ENCODE peak calls at places on chromosomes 6 and 20, in ten cellular contexts. V, W, E, K, H, N, G, Z, J and Y are unnamed samples.

GRCh38 chr6:157946865-157947532 is 34.7 kb upstream of the SYNJ2 start:
- DNase-seq in V (no peak), W (peak), E (peak), K (no peak), H (no peak), N (no peak), G (peak), Z (no peak), J (no peak), Y (peak)

GRCh38 chr6:39341352-39341751 is 18.9 kb upstream of the KCNK16 start:
- DNase-seq in V (no peak), W (no peak), E (no peak), K (no peak), H (no peak), N (no peak), G (no peak), Z (no peak), J (no peak), Y (no peak)

GRCh38 chr6:104638841-104639290 is 220.9 kb downstream of the HACE1 start:
- DNase-seq in V (no peak), W (no peak), E (no peak), K (no peak), H (no peak), N (no peak), G (no peak), Z (no peak), J (no peak), Y (peak)

GRCh38 chr20:17169575-17170136 is 57.2 kb upstream of the PCSK2 start:
- DNase-seq in V (no peak), W (no peak), E (peak), K (peak), H (no peak), N (no peak), G (no peak), Z (no peak), J (no peak), Y (no peak)

GRCh38 chr6:35413911-35414310 is 38.2 kb upstream of the FANCE start:
- DNase-seq in V (no peak), W (no peak), E (no peak), K (no peak), H (no peak), N (no peak), G (peak), Z (no peak), J (no peak), Y (no peak)

GRCh38 chr20:63097336-63097831 is 90.6 kb upstream of the BHLHE23 start:
- DNase-seq in V (no peak), W (no peak), E (no peak), K (peak), H (no peak), N (peak), G (no peak), Z (no peak), J (no peak), Y (no peak)

GRCh38 chr6:144411506-144412165 is 126.5 kb downstream of the UTRN start:
- DNase-seq in V (no peak), W (peak), E (no peak), K (no peak), H (no peak), N (no peak), G (no peak), Z (peak), J (no peak), Y (no peak)

GRCh38 chr6:127818149-127818548 is 82.7 kb downstream of the THEMIS start:
- DNase-seq in V (no peak), W (no peak), E (no peak), K (no peak), H (no peak), N (no peak), G (no peak), Z (no peak), J (no peak), Y (no peak)

GRCh38 chr6:22838346-22838745 is 269.0 kb downstream of the HDGFL1 start:
- DNase-seq in V (no peak), W (no peak), E (no peak), K (no peak), H (no peak), N (no peak), G (no peak), Z (no peak), J (no peak), Y (no peak)

GRCh38 chr6:23621026-23621425 is 505.0 kb upstream of the NRSN1 start:
- DNase-seq in V (no peak), W (peak), E (no peak), K (no peak), H (no peak), N (no peak), G (no peak), Z (peak), J (no peak), Y (no peak)

GRCh38 chr6:53309059-53309896 is 39.5 kb downstream of the ELOVL5 start:
- DNase-seq in V (no peak), W (peak), E (no peak), K (no peak), H (no peak), N (peak), G (no peak), Z (peak), J (no peak), Y (peak)

GRCh38 chr6:107634147-107635057 is 144.5 kb downstream of the SOBP start:
- DNase-seq in V (no peak), W (no peak), E (no peak), K (peak), H (no peak), N (no peak), G (peak), Z (no peak), J (no peak), Y (no peak)

GRCh38 chr6:106446287-106446885 is 85.9 kb downstream of the CRYBG1 start:
- DNase-seq in V (no peak), W (no peak), E (no peak), K (no peak), H (no peak), N (no peak), G (no peak), Z (no peak), J (no peak), Y (peak)

GRCh38 chr6:54366647-54367327 is 58.5 kb downstream of the TINAG start:
- DNase-seq in V (no peak), W (peak), E (no peak), K (no peak), H (no peak), N (no peak), G (no peak), Z (peak), J (no peak), Y (no peak)

GRCh38 chr20:39190666-39191570 is 228.8 kb downstream of the DHX35 start:
- DNase-seq in V (no peak), W (peak), E (no peak), K (no peak), H (no peak), N (no peak), G (no peak), Z (peak), J (no peak), Y (no peak)

GRCh38 chr6:43334466-43335095 is 26.0 kb upstream of the CRIP3 start:
- DNase-seq in V (no peak), W (peak), E (no peak), K (no peak), H (no peak), N (no peak), G (peak), Z (peak), J (no peak), Y (peak)

GRCh38 chr6:31621991-31622390 is 1.5 kb downstream of the PRRC2A start:
- DNase-seq in V (no peak), W (peak), E (no peak), K (no peak), H (no peak), N (no peak), G (no peak), Z (no peak), J (no peak), Y (peak)

GRCh38 chr6:1871936-1872335 is 262.2 kb downstream of the FOXC1 start:
- DNase-seq in V (no peak), W (no peak), E (peak), K (no peak), H (no peak), N (no peak), G (no peak), Z (no peak), J (no peak), Y (no peak)

GRCh38 chr6:154993026-154993425 is 2.1 kb upstream of the TIAM2 start:
- DNase-seq in V (no peak), W (peak), E (no peak), K (no peak), H (no peak), N (no peak), G (no peak), Z (no peak), J (no peak), Y (no peak)

GRCh38 chr6:4611441-4612129 is 164.6 kb upstream of the CDYL start:
- DNase-seq in V (no peak), W (no peak), E (no peak), K (no peak), H (no peak), N (no peak), G (no peak), Z (no peak), J (no peak), Y (no peak)

GRCh38 chr20:3686867-3687321 is 5.1 kb upstream of the ADAM33 start:
- DNase-seq in V (no peak), W (peak), E (peak), K (no peak), H (no peak), N (no peak), G (no peak), Z (peak), J (no peak), Y (no peak)

GRCh38 chr6:12749531-12750379 is 33.2 kb downstream of the PHACTR1 start:
- DNase-seq in V (no peak), W (peak), E (peak), K (peak), H (no peak), N (peak), G (peak), Z (no peak), J (no peak), Y (no peak)

GRCh38 chr6:52016918-52017748 is 70.3 kb downstream of the PKHD1 start:
- DNase-seq in V (no peak), W (no peak), E (no peak), K (no peak), H (no peak), N (no peak), G (no peak), Z (no peak), J (no peak), Y (no peak)

GRCh38 chr6:117496383-117496990 is 14.0 kb downstream of the DCBLD1 start:
- DNase-seq in V (no peak), W (peak), E (no peak), K (no peak), H (no peak), N (no peak), G (no peak), Z (peak), J (no peak), Y (no peak)

GRCh38 chr6:46947497-46947896 is 25.8 kb upstream of the ADGRF5 start:
- DNase-seq in V (no peak), W (no peak), E (no peak), K (no peak), H (no peak), N (no peak), G (no peak), Z (no peak), J (no peak), Y (no peak)

GRCh38 chr20:32820000-32820697 is 395 bp downstream of the MAPRE1 start:
- DNase-seq in V (peak), W (no peak), E (peak), K (peak), H (peak), N (no peak), G (peak), Z (peak), J (peak), Y (peak)

GRCh38 chr6:32974541-32975308 is 6.3 kb downstream of the BRD2 start:
- DNase-seq in V (no peak), W (peak), E (no peak), K (no peak), H (no peak), N (no peak), G (no peak), Z (no peak), J (no peak), Y (no peak)

GRCh38 chr20:58374906-58375760 is 13.9 kb upstream of the VAPB start:
- DNase-seq in V (no peak), W (peak), E (no peak), K (no peak), H (no peak), N (no peak), G (no peak), Z (peak), J (no peak), Y (no peak)

GRCh38 chr20:53033176-53033575 is 61.0 kb downstream of the TSHZ2 start:
- DNase-seq in V (no peak), W (no peak), E (no peak), K (no peak), H (no peak), N (no peak), G (no peak), Z (peak), J (no peak), Y (no peak)

GRCh38 chr6:128464790-128465189 is 55.6 kb downstream of the PTPRK start:
- DNase-seq in V (no peak), W (no peak), E (no peak), K (no peak), H (no peak), N (no peak), G (no peak), Z (no peak), J (no peak), Y (no peak)

GRCh38 chr6:56155634-56156141 is 91.7 kb downstream of the COL21A1 start:
- DNase-seq in V (no peak), W (no peak), E (no peak), K (no peak), H (no peak), N (no peak), G (no peak), Z (no peak), J (no peak), Y (no peak)